ENCODE peak calls at places on chromosomes 2 and 18, in five cellular contexts. R is prostate gland, L is HepG2, V is HCT116, U is stomach. B is an unnamed sample.

GRCh38 chr2:222927600-222927999 is 66.8 kb downstream of the ACSL3 start:
- DNase-seq in R (no peak), L (no peak), V (no peak), U (no peak), B (no peak)

GRCh38 chr2:9538000-9538507 is 17.6 kb downstream of the ADAM17 start:
- DNase-seq in R (no peak), L (no peak), V (no peak), U (no peak), B (no peak)

GRCh38 chr2:1997409-1997808 is 253.1 kb upstream of the PXDN start:
- DNase-seq in R (no peak), L (peak), V (no peak), U (peak), B (no peak)

GRCh38 chr2:241017228-241017940 is 19.0 kb downstream of the SNED1 start:
- DNase-seq in R (peak), L (no peak), V (no peak), U (peak), B (no peak)

GRCh38 chr18:25445430-25445829 is 93.5 kb upstream of the ZNF521 start:
- DNase-seq in R (no peak), L (no peak), V (no peak), U (no peak), B (no peak)

GRCh38 chr18:62663731-62664336 is 51.5 kb upstream of the PHLPP1 start:
- DNase-seq in R (no peak), L (no peak), V (no peak), U (no peak), B (no peak)

GRCh38 chr2:238702691-238703415 is 145.0 kb upstream of the TWIST2 start:
- DNase-seq in R (no peak), L (no peak), V (no peak), U (no peak), B (peak)

GRCh38 chr2:219836647-219837177 is 209.3 kb downstream of the SLC4A3 start:
- DNase-seq in R (no peak), L (peak), V (no peak), U (no peak), B (no peak)

GRCh38 chr18:56659111-56659510 is 8.0 kb downstream of the WDR7 start:
- DNase-seq in R (no peak), L (no peak), V (no peak), U (no peak), B (no peak)

GRCh38 chr2:60538136-60538535 is 15.3 kb downstream of the BCL11A start:
- DNase-seq in R (no peak), L (no peak), V (no peak), U (no peak), B (no peak)

GRCh38 chr2:65033178-65033577 is 23.0 kb upstream of the CEP68 start:
- DNase-seq in R (no peak), L (peak), V (no peak), U (no peak), B (no peak)

GRCh38 chr2:136375017-136375901 is 257.3 kb upstream of the CXCR4 start:
- DNase-seq in R (no peak), L (no peak), V (no peak), U (no peak), B (no peak)

GRCh38 chr2:232871835-232872736 is 2.0 kb downstream of the SNORC start:
- DNase-seq in R (no peak), L (peak), V (no peak), U (no peak), B (peak)

GRCh38 chr2:215626812-215627281 is 191.0 kb upstream of the FN1 start:
- DNase-seq in R (no peak), L (no peak), V (no peak), U (no peak), B (no peak)

GRCh38 chr2:99439989-99440388 is 49.8 kb downstream of the REV1 start:
- DNase-seq in R (no peak), L (no peak), V (no peak), U (no peak), B (no peak)

GRCh38 chr2:207487650-207488315 is 42.0 kb upstream of the CREB1 start:
- DNase-seq in R (no peak), L (no peak), V (peak), U (no peak), B (no peak)

GRCh38 chr2:241545523-241546473 is 12.7 kb upstream of the BOK start:
- DNase-seq in R (no peak), L (no peak), V (no peak), U (no peak), B (no peak)

GRCh38 chr2:241001413-241002274 is 3.2 kb downstream of the SNED1 start:
- DNase-seq in R (peak), L (no peak), V (no peak), U (no peak), B (peak)

GRCh38 chr2:130728007-130728454 is 839 bp upstream of the GPR148 start:
- DNase-seq in R (no peak), L (no peak), V (no peak), U (peak), B (no peak)

GRCh38 chr18:5604778-5605177 is 61.0 kb upstream of the EPB41L3 start:
- DNase-seq in R (no peak), L (no peak), V (no peak), U (no peak), B (no peak)

GRCh38 chr2:8457092-8457481 is 224.8 kb upstream of the ID2 start:
- DNase-seq in R (no peak), L (no peak), V (no peak), U (peak), B (no peak)

GRCh38 chr2:133674433-133675331 is 106.4 kb upstream of the NCKAP5 start:
- DNase-seq in R (peak), L (peak), V (no peak), U (peak), B (peak)

GRCh38 chr2:11344956-11345671 is 678 bp upstream of the ROCK2 start:
- DNase-seq in R (peak), L (peak), V (peak), U (peak), B (no peak)

GRCh38 chr2:233265899-233266431 is 14.5 kb downstream of the ATG16L1 start:
- DNase-seq in R (no peak), L (no peak), V (no peak), U (no peak), B (no peak)

GRCh38 chr2:172270278-172271079 is 156.9 kb upstream of the ITGA6 start:
- DNase-seq in R (peak), L (peak), V (no peak), U (peak), B (no peak)

GRCh38 chr2:232419245-232420072 is 12.8 kb downstream of the ALPG start:
- DNase-seq in R (no peak), L (no peak), V (no peak), U (no peak), B (peak)

GRCh38 chr2:60262178-60262577 is 291.3 kb downstream of the BCL11A start:
- DNase-seq in R (no peak), L (no peak), V (no peak), U (no peak), B (no peak)

GRCh38 chr18:21735452-21736015 is 5.1 kb upstream of the MIB1 start:
- DNase-seq in R (no peak), L (peak), V (no peak), U (peak), B (no peak)
- TF ChIP-seq POLR2AphosphoS5 in R (no peak), L (no peak), V (no peak), U (peak), B (no peak)

DNA sequence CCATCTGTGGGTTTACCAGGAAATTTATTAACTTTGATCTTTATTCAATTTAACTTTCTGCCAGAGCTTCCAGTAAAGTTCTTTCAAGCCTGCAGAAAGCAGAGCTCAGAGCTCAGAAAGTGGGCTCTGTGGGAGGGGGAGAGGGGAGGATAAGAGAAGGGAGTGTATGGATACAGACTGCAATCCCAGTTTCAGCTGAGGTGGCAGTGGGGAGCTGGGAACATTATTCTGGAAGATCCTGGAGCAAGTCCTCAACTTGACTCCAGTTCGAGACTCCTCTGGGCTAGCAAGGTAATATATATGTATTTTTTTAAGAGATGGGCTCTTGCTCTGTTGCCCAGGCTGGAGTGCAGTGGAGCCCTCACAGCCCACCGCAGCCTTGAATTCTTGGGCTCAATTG is 108.9 kb upstream of the NABP1 start:
- DNase-seq in R (no peak), L (no peak), V (no peak), U (no peak), B (no peak)
- TF ChIP-seq CTCF in R (no peak), L (no peak), V (no peak), U (no peak), B (no peak)

GRCh38 chr2:37874470-37874869 is 50.6 kb upstream of the RMDN2 start:
- DNase-seq in R (no peak), L (no peak), V (no peak), U (no peak), B (no peak)

GRCh38 chr2:37873229-37873628 is 51.9 kb upstream of the RMDN2 start:
- DNase-seq in R (no peak), L (no peak), V (no peak), U (no peak), B (no peak)

GRCh38 chr2:37873749-37874330 is 51.2 kb upstream of the RMDN2 start:
- DNase-seq in R (no peak), L (no peak), V (no peak), U (no peak), B (no peak)

GRCh38 chr2:37876227-37876626 is 48.9 kb upstream of the RMDN2 start:
- DNase-seq in R (no peak), L (no peak), V (no peak), U (no peak), B (no peak)

GRCh38 chr2:37875332-37875976 is 49.6 kb upstream of the RMDN2 start:
- DNase-seq in R (no peak), L (no peak), V (no peak), U (no peak), B (no peak)
- H3K27ac ChIP-seq in R (no peak), L (no peak), V (no peak), U (peak), B (peak)

DNA sequence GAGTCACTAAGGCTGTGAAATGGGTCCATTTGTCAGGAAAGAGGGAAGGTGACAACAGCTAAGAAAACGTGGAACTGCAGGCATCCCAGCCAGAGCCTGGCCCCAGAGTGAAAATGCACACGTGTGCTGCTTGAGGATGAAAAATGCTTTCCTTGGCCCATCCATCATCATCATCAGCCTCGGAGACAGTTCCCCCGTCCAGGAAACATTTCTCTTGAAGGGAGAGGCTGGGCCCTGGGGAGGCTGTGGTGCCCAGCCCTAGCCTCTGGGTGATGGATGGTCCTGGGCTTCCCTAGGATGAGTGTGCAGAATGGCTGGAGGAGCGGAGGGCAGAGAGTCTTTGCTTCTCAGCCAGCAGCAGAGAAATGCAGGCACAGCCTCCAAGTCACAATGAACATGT is 164.1 kb downstream of the RDH14 start:
- DNase-seq in R (no peak), L (no peak), V (no peak), U (no peak), B (no peak)
- TF ChIP-seq POLR2AphosphoS5 in R (no peak), L (no peak), V (no peak), U (no peak), B (no peak)

DNA sequence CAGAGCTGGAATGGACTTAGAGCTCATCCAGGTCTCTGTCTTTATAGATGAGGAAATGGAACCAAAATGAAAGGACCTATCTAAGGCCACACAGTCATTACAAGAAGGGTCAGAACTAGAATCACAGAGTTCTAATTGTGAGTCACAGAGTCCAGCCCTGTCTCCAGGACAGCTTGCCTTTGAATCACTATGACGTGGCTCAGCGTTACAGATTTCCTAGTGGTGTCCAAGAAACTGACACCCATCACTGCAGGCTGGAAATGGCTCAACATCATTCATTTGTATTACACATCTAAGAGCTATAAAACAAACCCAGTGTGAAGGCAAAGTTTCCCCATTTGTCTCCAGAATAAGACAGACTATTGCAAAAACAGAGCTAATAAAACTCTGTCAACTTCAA is 164.3 kb upstream of the SIX2 start:
- DNase-seq in R (no peak), L (no peak), V (peak), U (no peak), B (no peak)
- TF ChIP-seq CTCF in R (no peak), L (no peak), V (no peak), U (no peak), B (no peak)

GRCh38 chr2:173286153-173286809 is 68.4 kb upstream of the CDCA7 start:
- DNase-seq in R (no peak), L (no peak), V (no peak), U (no peak), B (no peak)

GRCh38 chr2:173287594-173287993 is 67.1 kb upstream of the CDCA7 start:
- DNase-seq in R (peak), L (no peak), V (no peak), U (no peak), B (no peak)

GRCh38 chr2:173290518-173290917 is 64.2 kb upstream of the CDCA7 start:
- DNase-seq in R (no peak), L (no peak), V (no peak), U (no peak), B (no peak)

GRCh38 chr2:173290046-173290445 is 64.6 kb upstream of the CDCA7 start:
- DNase-seq in R (no peak), L (no peak), V (no peak), U (no peak), B (no peak)

DNA sequence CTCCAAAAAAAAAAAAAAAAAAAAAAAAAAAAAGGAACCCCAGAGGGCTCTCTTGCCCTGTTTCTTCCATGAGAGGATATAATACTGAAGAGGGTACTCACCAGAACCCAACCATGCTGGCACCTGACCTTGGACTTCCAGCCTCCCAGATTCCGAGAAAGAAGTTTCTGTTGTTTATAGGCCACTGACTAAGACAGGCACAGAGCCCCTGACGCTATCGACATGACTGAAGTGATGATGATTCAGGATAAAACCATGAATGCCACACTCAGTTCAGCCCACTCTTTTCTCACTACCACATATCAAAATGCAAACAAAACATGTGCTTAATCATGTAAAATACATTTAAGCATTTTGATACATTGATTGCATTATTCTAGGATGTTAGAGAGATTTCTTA is 66.1 kb upstream of the CDCA7 start:
- DNase-seq in R (no peak), L (no peak), V (no peak), U (no peak), B (no peak)
- H3K27ac ChIP-seq in R (peak), L (no peak), V (no peak), U (no peak), B (no peak)

GRCh38 chr18:68417166-68417776 is 297.6 kb downstream of the TMX3 start:
- DNase-seq in R (no peak), L (no peak), V (no peak), U (no peak), B (no peak)
- TF ChIP-seq POLR2AphosphoS5 in R (no peak), L (no peak), V (no peak), U (no peak), B (no peak)

GRCh38 chr18:12639990-12640880 is 17.7 kb downstream of the SPIRE1 start:
- DNase-seq in R (no peak), L (peak), V (no peak), U (no peak), B (no peak)
- TF ChIP-seq CTCF in R (no peak), L (peak), V (no peak), U (no peak), B (no peak)

GRCh38 chr2:111118455-111119003 is 2.2 kb upstream of the BCL2L11 start:
- DNase-seq in R (no peak), L (no peak), V (no peak), U (no peak), B (no peak)
- H3K27ac ChIP-seq in R (no peak), L (no peak), V (peak), U (peak), B (no peak)

B was measured in breast epithelium.